ENCODE peak calls at places on chromosomes 11 and 22, in five cellular contexts. One of them, this sample, is unnamed.
A peak's percentile ranks its signal among the peaks of the same experiment; 100 is the strongest.

GRCh38 chr11:63212742-63213141 is 30.7 kb downstream of the SLC22A25 start:
- DNase-seq in thyroid gland: no peak
- DNase-seq in bronchial epithelial cell: peak; percentile 4
- DNase-seq in WERI-Rb-1: peak; percentile 7
- DNase-seq in cardiac fibroblast: peak; percentile 25
- DNase-seq in this sample: peak; percentile 41

GRCh38 chr22:38751422-38752346 is 4.1 kb downstream of the SUN2 start:
- DNase-seq in thyroid gland: peak; percentile 36
- DNase-seq in bronchial epithelial cell: peak; percentile 50
- DNase-seq in WERI-Rb-1: no peak
- DNase-seq in cardiac fibroblast: no peak
- DNase-seq in this sample: no peak

GRCh38 chr11:3929689-3930088 is 74.2 kb downstream of the STIM1 start:
- DNase-seq in thyroid gland: peak; percentile 82
- DNase-seq in bronchial epithelial cell: no peak
- DNase-seq in WERI-Rb-1: no peak
- DNase-seq in cardiac fibroblast: no peak
- DNase-seq in this sample: no peak

GRCh38 chr11:93532285-93532789 is 10.9 kb downstream of the SMCO4 start:
- DNase-seq in thyroid gland: no peak
- DNase-seq in bronchial epithelial cell: no peak
- DNase-seq in WERI-Rb-1: no peak
- DNase-seq in cardiac fibroblast: no peak
- DNase-seq in this sample: no peak

GRCh38 chr11:113847580-113847979 is 27.8 kb downstream of the USP28 start:
- DNase-seq in thyroid gland: no peak
- DNase-seq in bronchial epithelial cell: no peak
- DNase-seq in WERI-Rb-1: no peak
- DNase-seq in cardiac fibroblast: no peak
- DNase-seq in this sample: no peak

GRCh38 chr11:66238786-66239413 is 29.5 kb upstream of the RAB1B start:
- DNase-seq in thyroid gland: no peak
- DNase-seq in bronchial epithelial cell: no peak
- DNase-seq in WERI-Rb-1: no peak
- DNase-seq in cardiac fibroblast: no peak
- DNase-seq in this sample: no peak

GRCh38 chr11:13335319-13335718 is 57.7 kb downstream of the BMAL1 start:
- DNase-seq in thyroid gland: peak; percentile 59
- DNase-seq in bronchial epithelial cell: peak; percentile 62
- DNase-seq in WERI-Rb-1: peak; percentile 63
- DNase-seq in cardiac fibroblast: peak; percentile 83
- DNase-seq in this sample: peak; percentile 88

GRCh38 chr11:5367461-5368074 is 16.0 kb upstream of the OR51M1 start:
- DNase-seq in thyroid gland: no peak
- DNase-seq in bronchial epithelial cell: no peak
- DNase-seq in WERI-Rb-1: no peak
- DNase-seq in cardiac fibroblast: peak; percentile 92
- DNase-seq in this sample: no peak

GRCh38 chr22:36565152-36565507 is 36.2 kb upstream of the EIF3D start:
- DNase-seq in thyroid gland: no peak
- DNase-seq in bronchial epithelial cell: no peak
- DNase-seq in WERI-Rb-1: no peak
- DNase-seq in cardiac fibroblast: no peak
- DNase-seq in this sample: no peak

GRCh38 chr11:4064278-4064955 is 30.2 kb upstream of the RRM1 start:
- DNase-seq in thyroid gland: no peak
- DNase-seq in bronchial epithelial cell: no peak
- DNase-seq in WERI-Rb-1: peak; percentile 13
- DNase-seq in cardiac fibroblast: no peak
- DNase-seq in this sample: no peak

GRCh38 chr22:30017375-30017774 is 62.9 kb upstream of the HORMAD2 start:
- DNase-seq in thyroid gland: no peak
- DNase-seq in bronchial epithelial cell: no peak
- DNase-seq in WERI-Rb-1: no peak
- DNase-seq in cardiac fibroblast: no peak
- DNase-seq in this sample: no peak

GRCh38 chr11:37088573-37088910 is 490.5 kb upstream of the RAG2 start:
- DNase-seq in thyroid gland: no peak
- DNase-seq in bronchial epithelial cell: no peak
- DNase-seq in WERI-Rb-1: no peak
- DNase-seq in cardiac fibroblast: no peak
- DNase-seq in this sample: no peak

GRCh38 chr11:1157645-1158591 is at the start of gene MUC5AC:
- DNase-seq in thyroid gland: no peak
- DNase-seq in bronchial epithelial cell: no peak
- DNase-seq in WERI-Rb-1: no peak
- DNase-seq in cardiac fibroblast: no peak
- DNase-seq in this sample: no peak

GRCh38 chr11:3134651-3135490 is 30.2 kb downstream of the OSBPL5 start:
- DNase-seq in thyroid gland: no peak
- DNase-seq in bronchial epithelial cell: no peak
- DNase-seq in WERI-Rb-1: no peak
- DNase-seq in cardiac fibroblast: no peak
- DNase-seq in this sample: no peak

GRCh38 chr22:49208768-49209252 is 618.9 kb downstream of the BRD1 start:
- DNase-seq in thyroid gland: no peak
- DNase-seq in bronchial epithelial cell: no peak
- DNase-seq in WERI-Rb-1: no peak
- DNase-seq in cardiac fibroblast: no peak
- DNase-seq in this sample: no peak

GRCh38 chr11:57482782-57483569 is 22.6 kb downstream of the RTN4RL2 start:
- DNase-seq in thyroid gland: peak; percentile 68
- DNase-seq in bronchial epithelial cell: no peak
- DNase-seq in WERI-Rb-1: peak; percentile 73
- DNase-seq in cardiac fibroblast: peak; percentile 41
- DNase-seq in this sample: no peak

GRCh38 chr11:114183041-114183511 is 113.1 kb upstream of the NNMT start:
- DNase-seq in thyroid gland: no peak
- DNase-seq in bronchial epithelial cell: no peak
- DNase-seq in WERI-Rb-1: peak; percentile 12
- DNase-seq in cardiac fibroblast: no peak
- DNase-seq in this sample: no peak

GRCh38 chr22:24599514-24599913 is 3.5 kb upstream of the GGT1 start:
- DNase-seq in thyroid gland: no peak
- DNase-seq in bronchial epithelial cell: no peak
- DNase-seq in WERI-Rb-1: no peak
- DNase-seq in cardiac fibroblast: no peak
- DNase-seq in this sample: no peak

GRCh38 chr11:134596404-134596803 is 184.4 kb upstream of the B3GAT1 start:
- DNase-seq in thyroid gland: no peak
- DNase-seq in bronchial epithelial cell: no peak
- DNase-seq in WERI-Rb-1: no peak
- DNase-seq in cardiac fibroblast: no peak
- DNase-seq in this sample: no peak

GRCh38 chr11:27698872-27699241 is 1.4 kb downstream of the BDNF start:
- DNase-seq in thyroid gland: peak; percentile 85
- DNase-seq in bronchial epithelial cell: peak; percentile 58
- DNase-seq in WERI-Rb-1: peak; percentile 85
- DNase-seq in cardiac fibroblast: peak; percentile 92
- DNase-seq in this sample: peak; percentile 89

GRCh38 chr11:120613264-120614226 is 102.0 kb downstream of the GRIK4 start:
- DNase-seq in thyroid gland: no peak
- DNase-seq in bronchial epithelial cell: no peak
- DNase-seq in WERI-Rb-1: peak; percentile 65
- DNase-seq in cardiac fibroblast: no peak
- DNase-seq in this sample: no peak

GRCh38 chr11:62832346-62833234 is at the start of gene TEX54:
- DNase-seq in thyroid gland: peak; percentile 51
- DNase-seq in bronchial epithelial cell: peak; percentile 32
- DNase-seq in WERI-Rb-1: no peak
- DNase-seq in cardiac fibroblast: no peak
- DNase-seq in this sample: no peak

GRCh38 chr11:68328374-68329091 is 16.1 kb downstream of the LRP5 start:
- DNase-seq in thyroid gland: peak; percentile 64
- DNase-seq in bronchial epithelial cell: no peak
- DNase-seq in WERI-Rb-1: no peak
- DNase-seq in cardiac fibroblast: peak; percentile 56
- DNase-seq in this sample: no peak

GRCh38 chr11:14018441-14018840 is 55.9 kb downstream of the SPON1 start:
- DNase-seq in thyroid gland: no peak
- DNase-seq in bronchial epithelial cell: no peak
- DNase-seq in WERI-Rb-1: no peak
- DNase-seq in cardiac fibroblast: no peak
- DNase-seq in this sample: no peak

GRCh38 chr22:43298062-43298801 is 44.9 kb downstream of the SCUBE1 start:
- DNase-seq in thyroid gland: peak; percentile 30
- DNase-seq in bronchial epithelial cell: no peak
- DNase-seq in WERI-Rb-1: no peak
- DNase-seq in cardiac fibroblast: no peak
- DNase-seq in this sample: no peak

GRCh38 chr22:49880281-49880680 is 26.6 kb downstream of the ZBED4 start:
- DNase-seq in thyroid gland: peak; percentile 22
- DNase-seq in bronchial epithelial cell: no peak
- DNase-seq in WERI-Rb-1: no peak
- DNase-seq in cardiac fibroblast: no peak
- DNase-seq in this sample: no peak

GRCh38 chr11:35539781-35540281 is 14.4 kb upstream of the PAMR1 start:
- DNase-seq in thyroid gland: peak; percentile 20
- DNase-seq in bronchial epithelial cell: peak; percentile 77
- DNase-seq in WERI-Rb-1: peak; percentile 66
- DNase-seq in cardiac fibroblast: peak; percentile 97
- DNase-seq in this sample: no peak

GRCh38 chr11:125188021-125188420 is 23.5 kb downstream of the PKNOX2 start:
- DNase-seq in thyroid gland: no peak
- DNase-seq in bronchial epithelial cell: peak; percentile 83
- DNase-seq in WERI-Rb-1: no peak
- DNase-seq in cardiac fibroblast: no peak
- DNase-seq in this sample: no peak

DNA sequence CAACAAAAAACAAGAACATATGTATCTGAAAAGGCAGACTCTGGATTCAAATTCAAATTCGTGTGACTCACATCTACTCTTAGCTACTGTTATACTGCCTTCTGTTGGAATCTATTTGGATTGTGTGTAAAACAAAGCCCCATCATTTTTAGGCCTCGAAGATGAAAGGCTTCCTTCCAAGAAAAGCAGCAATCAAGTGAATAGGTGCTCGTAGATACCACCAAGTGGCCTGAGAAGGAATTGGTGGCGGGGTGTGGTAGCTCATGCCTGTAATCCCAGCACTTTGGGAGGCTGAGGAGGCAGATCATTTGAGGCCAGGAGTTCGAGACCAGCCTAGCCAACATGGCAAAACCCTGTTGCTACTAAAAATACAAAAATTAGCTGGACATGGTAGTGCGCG is 4.2 kb downstream of the GRAMD1B start:
- DNase-seq in thyroid gland: no peak
- DNase-seq in bronchial epithelial cell: no peak
- DNase-seq in WERI-Rb-1: peak; percentile 47
- DNase-seq in cardiac fibroblast: no peak
- DNase-seq in this sample: peak; percentile 35
- TF ChIP-seq CTCF in thyroid gland: peak; percentile 18
- TF ChIP-seq CTCF in bronchial epithelial cell: peak; percentile 15
- TF ChIP-seq CTCF in WERI-Rb-1: peak; percentile 37
- TF ChIP-seq CTCF in cardiac fibroblast: peak; percentile 34
- TF ChIP-seq CTCF in this sample: no peak

GRCh38 chr11:41175304-41175972 is 284.0 kb downstream of the LRRC4C start:
- DNase-seq in thyroid gland: no peak
- DNase-seq in bronchial epithelial cell: peak; percentile 12
- DNase-seq in WERI-Rb-1: no peak
- DNase-seq in cardiac fibroblast: no peak
- DNase-seq in this sample: peak; percentile 9
- TF ChIP-seq CTCF in thyroid gland: no peak
- TF ChIP-seq CTCF in bronchial epithelial cell: peak; percentile 10
- TF ChIP-seq CTCF in WERI-Rb-1: no peak
- TF ChIP-seq CTCF in cardiac fibroblast: no peak
- TF ChIP-seq CTCF in this sample: no peak

DNA sequence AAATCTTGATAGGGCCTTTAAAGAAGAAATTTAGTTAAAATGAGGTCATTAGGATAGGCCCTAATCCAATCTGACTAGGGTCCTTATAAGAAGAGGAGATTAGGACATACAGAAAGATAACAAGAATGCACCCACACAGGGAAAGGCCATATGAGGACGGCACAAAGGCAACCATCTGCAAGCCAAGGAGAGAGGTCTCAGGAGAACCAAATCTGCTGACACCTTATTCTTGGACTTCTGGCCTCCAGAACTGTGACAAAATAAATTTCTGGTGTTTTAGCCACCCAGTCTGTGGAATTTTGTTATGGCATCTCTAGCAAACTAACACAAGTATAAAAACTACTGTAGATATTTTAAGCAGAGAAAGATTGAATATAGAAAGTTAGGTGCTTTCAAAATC is 28.6 kb downstream of the ADM start:
- DNase-seq in thyroid gland: no peak
- DNase-seq in bronchial epithelial cell: no peak
- DNase-seq in WERI-Rb-1: no peak
- DNase-seq in cardiac fibroblast: no peak
- DNase-seq in this sample: no peak
- TF ChIP-seq CTCF in thyroid gland: no peak
- TF ChIP-seq CTCF in bronchial epithelial cell: no peak
- TF ChIP-seq CTCF in WERI-Rb-1: no peak
- TF ChIP-seq CTCF in cardiac fibroblast: no peak
- TF ChIP-seq CTCF in this sample: no peak

GRCh38 chr11:126570489-126570888 is 215.0 kb downstream of the ST3GAL4 start:
- DNase-seq in thyroid gland: no peak
- DNase-seq in bronchial epithelial cell: no peak
- DNase-seq in WERI-Rb-1: no peak
- DNase-seq in cardiac fibroblast: no peak
- DNase-seq in this sample: no peak

GRCh38 chr11:126578021-126578420 is 222.5 kb downstream of the ST3GAL4 start:
- DNase-seq in thyroid gland: no peak
- DNase-seq in bronchial epithelial cell: no peak
- DNase-seq in WERI-Rb-1: no peak
- DNase-seq in cardiac fibroblast: no peak
- DNase-seq in this sample: no peak

GRCh38 chr11:126578426-126578825 is 222.9 kb downstream of the ST3GAL4 start:
- DNase-seq in thyroid gland: no peak
- DNase-seq in bronchial epithelial cell: no peak
- DNase-seq in WERI-Rb-1: no peak
- DNase-seq in cardiac fibroblast: no peak
- DNase-seq in this sample: no peak

GRCh38 chr11:126575849-126576248 is 220.4 kb downstream of the ST3GAL4 start:
- DNase-seq in thyroid gland: no peak
- DNase-seq in bronchial epithelial cell: no peak
- DNase-seq in WERI-Rb-1: no peak
- DNase-seq in cardiac fibroblast: no peak
- DNase-seq in this sample: no peak

DNA sequence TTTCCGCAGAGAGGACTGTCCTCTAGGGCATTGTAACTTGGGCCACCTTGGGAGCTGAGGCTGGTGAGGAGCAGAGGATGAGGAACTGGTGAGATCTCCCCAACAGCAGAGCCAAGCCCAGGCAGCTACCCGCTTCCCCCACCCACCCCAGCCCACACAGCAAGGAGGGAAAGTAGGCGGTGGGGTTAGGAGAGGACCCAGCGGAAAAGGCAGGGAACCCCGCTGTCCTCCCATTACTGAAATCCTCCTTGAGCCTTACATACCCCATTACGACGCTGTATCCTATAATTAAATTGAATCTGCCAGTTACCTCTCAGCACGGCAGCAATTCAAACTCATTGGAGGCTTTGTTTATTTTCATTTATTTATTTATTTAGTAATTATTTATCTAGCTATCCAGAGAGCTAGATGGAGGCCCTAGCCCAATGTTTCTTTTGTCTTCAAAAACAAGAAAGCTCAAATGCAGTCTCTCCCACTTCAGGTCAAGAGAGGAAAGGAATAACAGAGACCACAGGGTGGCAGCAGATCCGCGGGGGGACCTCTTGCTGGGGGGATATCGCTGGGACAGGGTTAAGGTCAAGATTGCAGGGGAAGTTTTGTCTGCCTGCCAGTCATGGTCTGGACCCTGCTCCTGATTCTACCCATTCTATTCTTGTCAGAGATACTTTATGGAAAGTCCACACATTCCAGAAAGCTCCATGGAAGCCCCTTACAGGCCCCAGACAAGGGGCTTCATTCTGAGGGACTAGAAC is 218.0 kb downstream of the ST3GAL4 start:
- DNase-seq in thyroid gland: no peak
- DNase-seq in bronchial epithelial cell: no peak
- DNase-seq in WERI-Rb-1: peak; percentile 62
- DNase-seq in cardiac fibroblast: no peak
- DNase-seq in this sample: no peak
- TF ChIP-seq CTCF in thyroid gland: no peak
- TF ChIP-seq CTCF in bronchial epithelial cell: no peak
- TF ChIP-seq CTCF in WERI-Rb-1: peak; percentile 70
- TF ChIP-seq CTCF in cardiac fibroblast: no peak
- TF ChIP-seq CTCF in this sample: no peak

This sample was measured in MCF 10A.